ENCODE peak calls at places on chromosomes 1 and 21, in five cellular contexts. V, U, C, K and I are unnamed samples.

GRCh38 chr1:207115269-207115668 is 11.2 kb downstream of the C4BPA start:
- DNase-seq in V (no peak), U (no peak), C (no peak), K (no peak), I (no peak)

GRCh38 chr1:177423083-177423482 is 252.3 kb downstream of the BRINP2 start:
- DNase-seq in V (no peak), U (no peak), C (no peak), K (no peak), I (no peak)

GRCh38 chr21:39003982-39004775 is 179.1 kb downstream of the PSMG1 start:
- DNase-seq in V (no peak), U (peak; percentile 52), C (no peak), K (no peak), I (no peak)

GRCh38 chr1:219299420-219299819 is 125.7 kb downstream of the LYPLAL1 start:
- DNase-seq in V (no peak), U (no peak), C (no peak), K (no peak), I (no peak)

GRCh38 chr1:3620708-3621107 is 4.1 kb upstream of the TPRG1L start:
- DNase-seq in V (no peak), U (no peak), C (no peak), K (no peak), I (no peak)

GRCh38 chr1:232291681-232292080 is 338.3 kb downstream of the SIPA1L2 start:
- DNase-seq in V (no peak), U (no peak), C (no peak), K (no peak), I (no peak)

GRCh38 chr1:56547977-56548376 is 31.4 kb downstream of the PLPP3 start:
- DNase-seq in V (no peak), U (no peak), C (no peak), K (no peak), I (no peak)

GRCh38 chr1:5423109-5423508 is 569.1 kb downstream of the NPHP4 start:
- DNase-seq in V (no peak), U (no peak), C (peak; percentile 47), K (peak; percentile 4), I (no peak)

GRCh38 chr1:43275826-43276620 is 6.2 kb downstream of the TMEM125 start:
- DNase-seq in V (no peak), U (peak; percentile 6), C (no peak), K (no peak), I (no peak)

GRCh38 chr1:234780531-234781162 is 170.7 kb upstream of the IRF2BP2 start:
- DNase-seq in V (no peak), U (peak; percentile 31), C (no peak), K (no peak), I (no peak)

GRCh38 chr1:107867892-107868291 is 97.1 kb downstream of the VAV3 start:
- DNase-seq in V (no peak), U (no peak), C (no peak), K (no peak), I (no peak)